ENCODE peak calls at places on chromosomes 6 and 20, in ten cellular contexts. Y, T, A, B, Q, R, I, G, J and M are unnamed samples.

GRCh38 chr20:58246346-58246745 is 17.9 kb upstream of the ANKRD60 start:
- DNase-seq in Y (no peak), T (no peak), A (no peak), B (peak), Q (peak), R (no peak), I (no peak), G (no peak), J (no peak), M (peak)

GRCh38 chr6:1766663-1767062 is 156.9 kb downstream of the FOXC1 start:
- DNase-seq in Y (no peak), T (no peak), A (no peak), B (no peak), Q (no peak), R (peak), I (peak), G (peak), J (no peak), M (no peak)

GRCh38 chr6:141451508-141452353 is 681.0 kb upstream of the GJE1 start:
- DNase-seq in Y (no peak), T (no peak), A (no peak), B (peak), Q (no peak), R (peak), I (no peak), G (peak), J (no peak), M (peak)

GRCh38 chr20:6994452-6994851 is 227.0 kb downstream of the BMP2 start:
- DNase-seq in Y (no peak), T (no peak), A (no peak), B (no peak), Q (no peak), R (no peak), I (no peak), G (no peak), J (no peak), M (no peak)

GRCh38 chr6:6277418-6277817 is 43.0 kb downstream of the F13A1 start:
- DNase-seq in Y (no peak), T (peak), A (no peak), B (peak), Q (no peak), R (no peak), I (no peak), G (no peak), J (no peak), M (peak)

GRCh38 chr20:58037631-58038030 is 190.8 kb downstream of the ANKRD60 start:
- DNase-seq in Y (no peak), T (no peak), A (no peak), B (no peak), Q (no peak), R (no peak), I (no peak), G (no peak), J (no peak), M (no peak)

GRCh38 chr6:85157266-85157665 is 292.6 kb upstream of the NT5E start:
- DNase-seq in Y (no peak), T (peak), A (no peak), B (no peak), Q (no peak), R (no peak), I (no peak), G (no peak), J (no peak), M (no peak)

GRCh38 chr6:108587258-108588059 is 26.7 kb downstream of the FOXO3 start:
- DNase-seq in Y (no peak), T (no peak), A (no peak), B (no peak), Q (no peak), R (peak), I (peak), G (peak), J (no peak), M (peak)

GRCh38 chr6:169829786-169830185 is 78.4 kb downstream of the ERMARD start:
- DNase-seq in Y (no peak), T (no peak), A (no peak), B (no peak), Q (no peak), R (peak), I (no peak), G (no peak), J (no peak), M (no peak)

GRCh38 chr6:138728672-138729071 is 44.9 kb upstream of the CCDC28A start:
- DNase-seq in Y (no peak), T (no peak), A (no peak), B (no peak), Q (no peak), R (no peak), I (no peak), G (no peak), J (no peak), M (no peak)

GRCh38 chr6:156917213-156917612 is 140.0 kb downstream of the ARID1B start:
- DNase-seq in Y (no peak), T (no peak), A (no peak), B (no peak), Q (no peak), R (no peak), I (no peak), G (no peak), J (no peak), M (no peak)

GRCh38 chr6:1001655-1002349 is 308.9 kb upstream of the EXOC2 start:
- DNase-seq in Y (no peak), T (no peak), A (no peak), B (no peak), Q (no peak), R (no peak), I (no peak), G (no peak), J (no peak), M (no peak)

GRCh38 chr6:50240986-50241385 is 191.3 kb upstream of the DEFB112 start:
- DNase-seq in Y (no peak), T (no peak), A (no peak), B (no peak), Q (no peak), R (no peak), I (no peak), G (no peak), J (no peak), M (no peak)

GRCh38 chr20:49290608-49291191 is 12.8 kb upstream of the ZNFX1 start:
- DNase-seq in Y (no peak), T (no peak), A (no peak), B (no peak), Q (no peak), R (no peak), I (no peak), G (no peak), J (no peak), M (no peak)

GRCh38 chr6:25085761-25086160 is 150.0 kb upstream of the RIPOR2 start:
- DNase-seq in Y (no peak), T (no peak), A (no peak), B (no peak), Q (no peak), R (no peak), I (no peak), G (no peak), J (peak), M (no peak)

GRCh38 chr20:14832630-14833029 is 495.2 kb upstream of the FLRT3 start:
- DNase-seq in Y (no peak), T (no peak), A (no peak), B (no peak), Q (no peak), R (no peak), I (no peak), G (no peak), J (no peak), M (no peak)

GRCh38 chr6:63589955-63590411 is 17.7 kb downstream of the LOC128125822 start:
- DNase-seq in Y (no peak), T (no peak), A (peak), B (no peak), Q (no peak), R (no peak), I (no peak), G (no peak), J (no peak), M (no peak)

GRCh38 chr20:2299301-2299700 is 3.5 kb downstream of the TGM3 start:
- DNase-seq in Y (no peak), T (no peak), A (no peak), B (peak), Q (peak), R (no peak), I (peak), G (no peak), J (no peak), M (no peak)

GRCh38 chr6:35025241-35026188 is 115.6 kb downstream of the TCP11 start:
- DNase-seq in Y (no peak), T (no peak), A (no peak), B (no peak), Q (no peak), R (no peak), I (no peak), G (no peak), J (no peak), M (peak)

GRCh38 chr6:33029297-33030184 is 20.1 kb upstream of the HLA-DOA start:
- DNase-seq in Y (no peak), T (no peak), A (no peak), B (no peak), Q (peak), R (no peak), I (no peak), G (peak), J (no peak), M (no peak)

GRCh38 chr6:140912686-140913085 is 1220.0 kb upstream of the GJE1 start:
- DNase-seq in Y (no peak), T (no peak), A (no peak), B (no peak), Q (no peak), R (no peak), I (no peak), G (no peak), J (no peak), M (no peak)

GRCh38 chr6:31654574-31655348 is 933 bp upstream of the APOM start:
- DNase-seq in Y (no peak), T (no peak), A (no peak), B (no peak), Q (no peak), R (no peak), I (no peak), G (no peak), J (no peak), M (no peak)

GRCh38 chr6:106820412-106820852 is 154.1 kb downstream of the CD24 start:
- DNase-seq in Y (no peak), T (peak), A (no peak), B (no peak), Q (no peak), R (peak), I (no peak), G (peak), J (no peak), M (peak)

GRCh38 chr6:118725944-118726343 is 74.6 kb upstream of the CEP85L start:
- DNase-seq in Y (peak), T (no peak), A (no peak), B (no peak), Q (no peak), R (no peak), I (no peak), G (no peak), J (peak), M (no peak)

GRCh38 chr6:18118330-18118729 is 4.1 kb downstream of the NHLRC1 start:
- DNase-seq in Y (no peak), T (no peak), A (no peak), B (no peak), Q (no peak), R (no peak), I (peak), G (no peak), J (no peak), M (no peak)

GRCh38 chr6:90286884-90287488 is 9.7 kb downstream of the BACH2 start:
- DNase-seq in Y (no peak), T (no peak), A (no peak), B (peak), Q (peak), R (no peak), I (peak), G (peak), J (peak), M (peak)